ENCODE peak calls at places on chromosome 19, in ten cellular contexts. Z, G, B, L, Y, S, W, I, X and D are unnamed samples.

GRCh38 chr19:48913114-48913513 is 13.0 kb downstream of the NUCB1 start:
- DNase-seq in B (no peak), X (no peak), W (no peak), L (no peak), Y (no peak), G (no peak), I (peak), S (no peak), Z (no peak), D (no peak)

GRCh38 chr19:10907925-10908324 is 20.5 kb downstream of the YIPF2 start:
- DNase-seq in L (no peak), B (no peak), X (no peak), S (no peak), I (no peak), Z (no peak), W (no peak), G (no peak), Y (no peak), D (no peak)

GRCh38 chr19:49515767-49516166 is 3.3 kb downstream of the FCGRT start:
- DNase-seq in Y (no peak), W (no peak), S (no peak), X (peak), I (no peak), G (no peak), L (no peak), Z (no peak), B (no peak), D (no peak)

GRCh38 chr19:4701557-4701956 is 22.1 kb downstream of the DPP9 start:
- DNase-seq in B (no peak), Y (no peak), I (no peak), X (no peak), W (no peak), S (no peak), Z (no peak), L (no peak), G (no peak), D (no peak)

GRCh38 chr19:10685210-10685609 is 16.0 kb upstream of the QTRT1 start:
- DNase-seq in I (no peak), X (no peak), Y (no peak), S (no peak), L (no peak), W (no peak), G (no peak), B (no peak), Z (no peak), D (no peak)

GRCh38 chr19:50556236-50557008 is 11.8 kb downstream of the LRRC4B start:
- DNase-seq in S (peak), Z (peak), Y (peak), G (peak), B (peak), L (no peak), W (peak), X (peak), I (peak), D (peak)

GRCh38 chr19:45169602-45170001 is 8.4 kb downstream of the TRAPPC6A start:
- DNase-seq in I (no peak), X (no peak), L (no peak), Y (no peak), Z (no peak), S (no peak), G (no peak), W (no peak), B (no peak), D (no peak)

GRCh38 chr19:56092685-56093631 is 28.1 kb downstream of the ZNF787 start:
- DNase-seq in W (no peak), S (no peak), G (no peak), Z (no peak), X (no peak), B (no peak), L (no peak), I (no peak), Y (no peak), D (no peak)

GRCh38 chr19:4054471-4055208 is 12.1 kb downstream of the ZBTB7A start:
- DNase-seq in B (no peak), S (no peak), I (no peak), Z (no peak), L (peak), W (no peak), X (no peak), Y (peak), G (no peak), D (no peak)

GRCh38 chr19:12698138-12698537 is 1.7 kb upstream of the FBXW9 start:
- DNase-seq in Y (no peak), B (no peak), Z (no peak), S (no peak), G (no peak), I (no peak), X (no peak), W (no peak), L (no peak), D (no peak)

DNA sequence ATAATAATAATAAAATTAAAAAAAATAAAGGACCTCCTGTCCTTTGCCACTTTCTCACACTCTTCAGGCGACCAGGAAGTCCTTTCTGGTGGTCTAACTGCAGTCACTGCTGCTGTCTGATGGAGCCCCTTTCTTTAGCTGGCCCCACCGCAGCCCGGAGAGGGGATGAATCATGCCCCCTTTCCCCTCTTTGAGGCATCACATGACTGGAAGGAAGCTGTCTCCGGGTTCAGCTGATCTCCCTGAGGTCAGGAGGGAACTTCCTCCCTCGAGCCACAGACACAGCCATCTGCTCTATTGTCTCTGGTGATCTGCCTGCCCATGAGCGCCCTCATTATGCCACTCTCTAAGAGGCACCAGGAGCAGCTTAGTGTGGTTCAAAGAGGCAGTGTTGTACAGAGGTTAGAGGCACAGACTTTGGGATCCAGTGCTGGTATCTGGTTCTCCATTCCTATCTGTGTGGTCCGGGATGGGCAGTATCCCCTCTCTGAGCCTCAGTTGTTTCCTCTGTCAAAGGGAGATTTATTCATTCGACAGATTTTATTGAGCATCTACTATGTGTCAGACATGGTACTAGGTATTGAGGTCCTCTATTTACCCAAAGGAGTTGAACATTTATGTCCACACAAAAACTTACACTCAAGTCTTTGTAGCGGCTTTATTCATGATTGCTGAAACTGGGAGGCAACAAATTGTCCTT is 30.0 kb downstream of the VAV1 start:
- DNase-seq in I (peak), Y (peak), Z (no peak), X (no peak), L (peak), W (no peak), S (peak), G (peak), B (no peak), D (no peak)
- H3K4me3 ChIP-seq in I (no peak), Y (no peak), Z (peak), X (no peak), L (no peak), W (no peak), S (peak), G (peak), B (no peak), D (no peak)

DNA sequence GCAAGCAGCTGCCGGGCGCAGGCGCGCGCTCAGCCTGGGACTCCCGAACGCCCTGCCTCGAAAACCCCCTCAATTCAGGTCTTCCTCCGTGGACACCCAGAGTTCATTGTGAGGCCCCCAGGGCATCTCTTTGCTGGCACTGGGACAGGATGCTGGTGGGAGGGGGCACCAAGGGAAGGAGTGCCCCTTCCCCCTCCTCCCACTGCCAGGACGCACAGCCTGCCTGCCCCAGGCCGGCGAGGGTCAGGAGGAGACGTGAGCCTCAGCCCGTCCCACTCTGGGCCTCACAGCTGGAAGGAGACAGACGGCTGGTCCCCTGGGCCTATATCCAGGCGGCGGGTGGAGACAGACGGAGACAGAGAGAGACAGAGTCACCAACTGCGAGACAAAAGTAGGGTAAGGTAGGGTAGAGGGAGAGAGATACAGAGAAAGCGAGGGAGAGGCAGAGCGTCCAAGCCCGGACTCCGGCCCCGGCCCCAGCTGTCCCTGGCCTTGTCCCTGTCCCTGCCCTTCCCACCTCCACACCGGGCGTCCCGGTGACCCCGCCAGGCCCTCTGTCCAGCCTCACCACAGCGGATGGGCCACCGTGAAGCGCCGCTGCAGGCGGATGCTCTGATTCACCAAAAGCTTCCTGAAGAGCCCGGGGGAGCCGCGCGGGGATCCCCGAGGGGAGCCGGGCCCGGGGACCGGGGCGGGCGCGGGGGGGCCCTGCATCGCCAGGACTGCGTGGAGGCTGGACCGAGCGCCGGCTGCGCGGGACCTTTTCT is at the start of gene PDE4C:
- DNase-seq in Z (no peak), X (no peak), G (no peak), Y (peak), B (no peak), I (no peak), S (peak), L (no peak), W (no peak), D (no peak)
- H3K4me3 ChIP-seq in Z (no peak), X (no peak), G (no peak), Y (no peak), B (no peak), I (no peak), S (no peak), L (no peak), W (no peak), D (peak)

GRCh38 chr19:16518483-16519229 is 22.5 kb downstream of the C19orf44 start:
- DNase-seq in Z (no peak), I (no peak), Y (no peak), W (no peak), G (no peak), B (no peak), S (no peak), L (no peak), X (no peak), D (no peak)

GRCh38 chr19:16516381-16516780 is 20.2 kb downstream of the C19orf44 start:
- DNase-seq in Z (no peak), G (no peak), S (no peak), Y (no peak), W (no peak), I (no peak), B (no peak), X (no peak), L (no peak), D (no peak)

GRCh38 chr19:16518061-16518460 is 21.9 kb downstream of the C19orf44 start:
- DNase-seq in L (no peak), G (no peak), I (no peak), Y (no peak), W (no peak), B (no peak), X (no peak), S (no peak), Z (no peak), D (no peak)

GRCh38 chr19:16516923-16517610 is 20.9 kb downstream of the C19orf44 start:
- DNase-seq in L (no peak), Z (no peak), I (no peak), S (no peak), G (no peak), B (no peak), W (no peak), Y (no peak), X (no peak), D (no peak)

DNA sequence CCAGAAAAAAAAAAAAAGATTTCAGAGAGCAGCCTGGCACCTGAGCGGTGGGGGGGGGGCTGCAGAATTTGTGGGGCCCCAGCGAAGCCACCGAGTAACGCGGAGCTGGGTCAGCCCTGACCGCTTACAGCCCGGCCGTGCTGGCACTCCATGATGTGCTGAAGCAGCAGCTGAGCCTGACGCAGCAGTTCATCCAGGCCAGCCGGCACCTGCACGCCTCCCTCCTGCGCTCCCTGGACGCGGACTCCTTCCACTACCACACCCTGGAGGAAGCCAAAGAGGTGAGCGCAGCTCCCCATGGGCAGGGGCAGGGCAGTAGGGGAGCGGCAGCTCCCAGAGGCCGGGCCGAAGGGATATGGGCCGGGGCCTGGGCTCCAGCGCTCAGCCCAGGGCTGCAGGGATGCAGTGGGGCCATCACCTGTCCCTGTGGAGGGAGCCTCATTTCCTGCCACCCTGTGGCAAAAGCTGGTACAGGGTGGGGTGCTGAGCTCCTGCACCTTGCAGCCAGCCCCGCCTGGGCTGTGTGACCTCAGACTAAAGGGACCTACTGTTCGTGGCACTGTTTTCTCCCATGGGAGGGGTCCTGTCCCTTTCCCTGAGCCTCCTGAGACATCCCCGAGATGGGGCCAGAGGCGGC is 18.3 kb downstream of the C19orf44 start:
- DNase-seq in G (no peak), L (no peak), X (no peak), Y (no peak), W (no peak), B (no peak), Z (no peak), I (no peak), S (no peak), D (no peak)
- H3K4me3 ChIP-seq in G (no peak), L (no peak), X (no peak), Y (no peak), W (no peak), B (no peak), Z (no peak), I (no peak), S (no peak), D (no peak)

GRCh38 chr19:8494158-8494557 is 8.3 kb downstream of the PRAM1 start:
- DNase-seq in X (peak), B (no peak), S (no peak), Y (no peak), I (no peak), G (no peak), Z (no peak), L (no peak), W (no peak), D (no peak)

GRCh38 chr19:8490873-8491272 is 11.6 kb downstream of the PRAM1 start:
- DNase-seq in Z (no peak), B (no peak), I (no peak), X (no peak), Y (peak), S (no peak), L (no peak), G (no peak), W (no peak), D (no peak)

GRCh38 chr19:8490395-8490760 is 12.1 kb downstream of the PRAM1 start:
- DNase-seq in Z (no peak), W (no peak), G (no peak), X (no peak), Y (peak), B (no peak), S (no peak), L (no peak), I (no peak), D (no peak)

GRCh38 chr19:8489591-8490394 is 12.6 kb downstream of the PRAM1 start:
- DNase-seq in S (no peak), Z (no peak), L (no peak), G (no peak), W (no peak), X (no peak), Y (peak), I (no peak), B (no peak), D (no peak)

DNA sequence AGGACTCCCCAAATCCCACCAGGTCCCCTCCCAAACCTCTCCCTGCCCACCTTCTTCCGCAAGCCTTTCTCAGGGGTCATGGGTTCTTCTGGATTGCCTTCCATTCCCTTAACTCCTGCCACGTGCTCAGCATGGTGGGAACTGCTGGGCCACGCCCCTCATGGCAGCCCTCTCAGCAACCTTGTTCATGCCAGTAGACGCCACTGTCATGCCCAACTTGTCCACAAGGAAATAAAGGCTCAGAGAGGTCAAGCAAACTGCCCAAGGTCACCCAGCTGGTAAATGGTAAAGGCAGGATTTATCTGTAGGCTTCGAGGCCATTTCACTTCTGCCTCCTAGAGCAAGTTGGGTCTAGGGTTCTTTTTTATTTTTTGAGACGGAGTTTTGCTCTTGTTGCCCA is 10.9 kb downstream of the PRAM1 start:
- DNase-seq in L (no peak), S (no peak), W (no peak), I (no peak), G (no peak), Y (peak), X (no peak), Z (no peak), B (no peak), D (no peak)
- H3K4me3 ChIP-seq in L (no peak), S (no peak), W (no peak), I (no peak), G (no peak), Y (no peak), X (no peak), Z (no peak), B (no peak), D (no peak)

GRCh38 chr19:58451358-58452101 is at the start of gene ZNF324B:
- DNase-seq in X (peak), L (peak), Y (peak), I (peak), W (peak), S (peak), B (peak), G (peak), Z (peak), D (peak)
- H3K4me3 ChIP-seq in X (peak), L (peak), Y (peak), I (peak), W (peak), S (peak), B (peak), G (peak), Z (peak), D (peak)

GRCh38 chr19:2185734-2186070 is 22.0 kb downstream of the DOT1L start:
- DNase-seq in L (no peak), Z (no peak), B (no peak), S (no peak), I (no peak), G (no peak), X (no peak), W (no peak), Y (no peak), D (no peak)
- H3K4me3 ChIP-seq in L (peak), Z (peak), B (no peak), S (no peak), I (no peak), G (no peak), X (no peak), W (no peak), Y (no peak), D (no peak)

GRCh38 chr19:18606281-18607221 is at the start of gene CRLF1:
- DNase-seq in S (no peak), W (no peak), I (no peak), X (no peak), Y (no peak), B (no peak), Z (no peak), G (no peak), L (no peak), D (no peak)

GRCh38 chr19:18604820-18605159 is 1.8 kb downstream of the CRLF1 start:
- DNase-seq in S (no peak), X (no peak), L (no peak), G (no peak), I (no peak), W (no peak), Z (no peak), Y (no peak), B (no peak), D (no peak)

GRCh38 chr19:18603958-18604819 is 2.4 kb downstream of the CRLF1 start:
- DNase-seq in L (no peak), G (no peak), B (no peak), Z (no peak), S (no peak), X (no peak), I (no peak), Y (no peak), W (no peak), D (no peak)

GRCh38 chr19:18605196-18605545 is 1.4 kb downstream of the CRLF1 start:
- DNase-seq in S (no peak), Z (no peak), X (no peak), Y (no peak), I (no peak), L (no peak), G (no peak), B (no peak), W (no peak), D (no peak)

DNA sequence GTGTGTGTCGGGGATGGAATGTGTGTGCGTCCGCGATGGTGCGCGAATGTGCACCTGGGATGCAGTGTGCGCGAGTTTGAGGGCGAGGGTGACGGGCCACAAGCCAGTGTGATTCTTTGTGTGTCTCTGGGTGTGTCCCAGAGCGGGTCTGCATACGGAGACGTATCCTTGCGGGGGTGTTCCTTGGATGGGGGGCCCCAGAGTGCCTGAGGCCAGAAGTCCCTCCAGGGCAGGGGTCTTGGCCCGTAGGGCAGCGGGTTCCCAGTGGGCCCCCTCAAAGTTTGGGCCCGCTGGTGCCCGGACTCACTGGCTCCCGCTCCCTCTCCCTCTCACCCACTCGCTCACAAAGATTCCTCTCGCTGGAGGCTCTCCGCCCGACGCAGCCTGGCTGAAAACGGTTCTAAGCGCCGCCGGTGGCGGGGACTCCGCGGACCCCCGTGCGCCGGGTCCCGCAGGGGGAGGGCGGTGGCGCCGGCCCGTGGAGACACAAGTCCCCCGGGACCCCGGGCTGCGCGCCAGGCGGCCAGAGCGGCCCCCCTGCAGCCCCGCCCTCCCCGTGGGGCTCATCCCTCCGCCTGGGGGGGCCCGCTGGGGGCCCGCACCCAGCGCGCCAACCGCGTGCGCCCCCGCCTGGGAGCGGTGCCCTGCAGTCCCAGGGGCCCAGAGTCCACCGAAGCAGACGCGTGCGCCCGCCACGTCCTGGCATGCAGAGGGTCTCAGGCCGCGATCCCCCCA is 886 bp downstream of the CRLF1 start:
- DNase-seq in Y (no peak), I (no peak), Z (no peak), X (no peak), G (no peak), S (no peak), L (no peak), B (no peak), W (no peak), D (no peak)
- H3K4me3 ChIP-seq in Y (no peak), I (no peak), Z (peak), X (no peak), G (peak), S (no peak), L (peak), B (no peak), W (no peak), D (peak)

GRCh38 chr19:6288737-6289136 is 9.0 kb upstream of the MLLT1 start:
- DNase-seq in W (no peak), Z (no peak), G (no peak), Y (no peak), B (no peak), I (no peak), S (no peak), X (no peak), L (no peak), D (no peak)

GRCh38 chr19:6292006-6292405 is 12.2 kb upstream of the MLLT1 start:
- DNase-seq in S (no peak), Z (no peak), X (no peak), Y (no peak), W (no peak), L (no peak), G (no peak), B (no peak), I (no peak), D (no peak)

GRCh38 chr19:6287269-6287885 is 7.6 kb upstream of the MLLT1 start:
- DNase-seq in I (no peak), Z (no peak), G (no peak), Y (no peak), L (no peak), S (no peak), W (no peak), X (no peak), B (no peak), D (no peak)

GRCh38 chr19:6286676-6287075 is 6.9 kb upstream of the MLLT1 start:
- DNase-seq in S (no peak), G (no peak), B (no peak), X (no peak), Y (no peak), W (no peak), L (no peak), Z (no peak), I (no peak), D (no peak)
- H3K4me3 ChIP-seq in S (no peak), G (no peak), B (no peak), X (no peak), Y (no peak), W (no peak), L (no peak), Z (no peak), I (no peak), D (no peak)